ENCODE peak calls at places on chromosomes 3 and 15, in eight cellular contexts. One of them, this sample, is unnamed.

GRCh38 chr15:90610220-90610619 is 80.5 kb downstream of the CRTC3 start:
- DNase-seq in IMR-90: peak; percentile 89
- DNase-seq in GM04504: peak; percentile 66
- DNase-seq in stimulated activated CD4-positive, alpha-beta T cell treated with anti-CD3 and anti-CD28 coated beads, TNF-alpha, amount 100 ng/mL, for 24 hours: no peak
- DNase-seq in D341Med: no peak
- DNase-seq in GM13977: no peak
- DNase-seq in stomach: no peak
- DNase-seq in amniotic stem cell: no peak
- DNase-seq in this sample: no peak

GRCh38 chr15:97884513-97885131 is 75.9 kb upstream of the ARRDC4 start:
- DNase-seq in IMR-90: no peak
- DNase-seq in GM04504: no peak
- DNase-seq in stimulated activated CD4-positive, alpha-beta T cell treated with anti-CD3 and anti-CD28 coated beads, TNF-alpha, amount 100 ng/mL, for 24 hours: no peak
- DNase-seq in GM13977: no peak
- DNase-seq in D341Med: no peak
- DNase-seq in amniotic stem cell: no peak
- DNase-seq in stomach: no peak
- DNase-seq in this sample: no peak

GRCh38 chr3:41907330-41908073 is 54.4 kb downstream of the ULK4 start:
- DNase-seq in IMR-90: peak; percentile 59
- DNase-seq in stimulated activated CD4-positive, alpha-beta T cell treated with anti-CD3 and anti-CD28 coated beads, TNF-alpha, amount 100 ng/mL, for 24 hours: no peak
- DNase-seq in D341Med: no peak
- DNase-seq in GM13977: no peak
- DNase-seq in amniotic stem cell: no peak
- DNase-seq in GM04504: no peak
- DNase-seq in stomach: no peak
- DNase-seq in this sample: no peak

GRCh38 chr3:10816019-10816862 is at the start of gene SLC6A11:
- DNase-seq in D341Med: peak; percentile 43
- DNase-seq in IMR-90: no peak
- DNase-seq in amniotic stem cell: no peak
- DNase-seq in GM04504: no peak
- DNase-seq in GM13977: no peak
- DNase-seq in stimulated activated CD4-positive, alpha-beta T cell treated with anti-CD3 and anti-CD28 coated beads, TNF-alpha, amount 100 ng/mL, for 24 hours: no peak
- DNase-seq in stomach: no peak
- DNase-seq in this sample: peak; percentile 33

GRCh38 chr15:83209333-83209732 is 1.7 kb upstream of the HDGFL3 start:
- DNase-seq in stimulated activated CD4-positive, alpha-beta T cell treated with anti-CD3 and anti-CD28 coated beads, TNF-alpha, amount 100 ng/mL, for 24 hours: no peak
- DNase-seq in D341Med: no peak
- DNase-seq in amniotic stem cell: no peak
- DNase-seq in IMR-90: no peak
- DNase-seq in GM13977: no peak
- DNase-seq in GM04504: no peak
- DNase-seq in stomach: no peak
- DNase-seq in this sample: no peak

GRCh38 chr3:99895706-99896441 is 78.2 kb downstream of the CMSS1 start:
- DNase-seq in IMR-90: peak; percentile 95
- DNase-seq in GM13977: no peak
- DNase-seq in stimulated activated CD4-positive, alpha-beta T cell treated with anti-CD3 and anti-CD28 coated beads, TNF-alpha, amount 100 ng/mL, for 24 hours: no peak
- DNase-seq in amniotic stem cell: peak; percentile 39
- DNase-seq in stomach: no peak
- DNase-seq in D341Med: no peak
- DNase-seq in GM04504: peak; percentile 74
- DNase-seq in this sample: no peak

GRCh38 chr15:78263351-78263781 is 996 bp upstream of the DNAJA4 start:
- DNase-seq in GM04504: no peak
- DNase-seq in stomach: no peak
- DNase-seq in IMR-90: no peak
- DNase-seq in GM13977: peak; percentile 43
- DNase-seq in amniotic stem cell: no peak
- DNase-seq in stimulated activated CD4-positive, alpha-beta T cell treated with anti-CD3 and anti-CD28 coated beads, TNF-alpha, amount 100 ng/mL, for 24 hours: no peak
- DNase-seq in D341Med: no peak
- DNase-seq in this sample: no peak

GRCh38 chr15:94287794-94288246 is 56.5 kb downstream of the MCTP2 start:
- DNase-seq in D341Med: no peak
- DNase-seq in stomach: peak; percentile 31
- DNase-seq in GM04504: no peak
- DNase-seq in stimulated activated CD4-positive, alpha-beta T cell treated with anti-CD3 and anti-CD28 coated beads, TNF-alpha, amount 100 ng/mL, for 24 hours: no peak
- DNase-seq in GM13977: peak; percentile 45
- DNase-seq in amniotic stem cell: no peak
- DNase-seq in IMR-90: no peak
- DNase-seq in this sample: no peak

GRCh38 chr3:160830792-160831191 is 74.8 kb downstream of the PPM1L start:
- DNase-seq in IMR-90: no peak
- DNase-seq in GM13977: no peak
- DNase-seq in D341Med: no peak
- DNase-seq in GM04504: no peak
- DNase-seq in amniotic stem cell: no peak
- DNase-seq in stomach: no peak
- DNase-seq in stimulated activated CD4-positive, alpha-beta T cell treated with anti-CD3 and anti-CD28 coated beads, TNF-alpha, amount 100 ng/mL, for 24 hours: no peak
- DNase-seq in this sample: no peak

GRCh38 chr3:66483006-66483928 is 17.6 kb downstream of the LRIG1 start:
- DNase-seq in stimulated activated CD4-positive, alpha-beta T cell treated with anti-CD3 and anti-CD28 coated beads, TNF-alpha, amount 100 ng/mL, for 24 hours: no peak
- DNase-seq in amniotic stem cell: no peak
- DNase-seq in D341Med: no peak
- DNase-seq in GM13977: no peak
- DNase-seq in stomach: peak; percentile 59
- DNase-seq in IMR-90: peak; percentile 73
- DNase-seq in GM04504: no peak
- DNase-seq in this sample: peak; percentile 85

GRCh38 chr3:157585386-157585785 is 82.2 kb upstream of the VEPH1 start:
- DNase-seq in stomach: peak; percentile 60
- DNase-seq in stimulated activated CD4-positive, alpha-beta T cell treated with anti-CD3 and anti-CD28 coated beads, TNF-alpha, amount 100 ng/mL, for 24 hours: no peak
- DNase-seq in GM04504: no peak
- DNase-seq in amniotic stem cell: no peak
- DNase-seq in GM13977: no peak
- DNase-seq in D341Med: no peak
- DNase-seq in IMR-90: no peak
- DNase-seq in this sample: no peak

GRCh38 chr3:49563040-49563578 is 8.8 kb downstream of the BSN start:
- DNase-seq in stomach: no peak
- DNase-seq in amniotic stem cell: no peak
- DNase-seq in D341Med: peak; percentile 36
- DNase-seq in IMR-90: no peak
- DNase-seq in stimulated activated CD4-positive, alpha-beta T cell treated with anti-CD3 and anti-CD28 coated beads, TNF-alpha, amount 100 ng/mL, for 24 hours: no peak
- DNase-seq in GM04504: no peak
- DNase-seq in GM13977: no peak
- DNase-seq in this sample: no peak

GRCh38 chr15:62071711-62072308 is 5.0 kb downstream of the C2CD4A start:
- DNase-seq in amniotic stem cell: no peak
- DNase-seq in IMR-90: peak; percentile 57
- DNase-seq in D341Med: no peak
- DNase-seq in GM04504: no peak
- DNase-seq in stomach: no peak
- DNase-seq in stimulated activated CD4-positive, alpha-beta T cell treated with anti-CD3 and anti-CD28 coated beads, TNF-alpha, amount 100 ng/mL, for 24 hours: no peak
- DNase-seq in GM13977: peak; percentile 52
- DNase-seq in this sample: no peak